ENCODE peak calls at places on chromosomes 11 and 22, in nine cellular contexts. S, M, G, N, D, Y, P, J and A are unnamed samples.

GRCh38 chr22:31343235-31344191 is 2.6 kb downstream of the PATZ1 start:
- DNase-seq in S (no peak), M (peak; percentile 61), G (peak; percentile 87), N (peak; percentile 88), D (peak; percentile 37), Y (peak; percentile 17), P (no peak), J (no peak), A (no peak)

GRCh38 chr11:78607691-78608090 is 33.0 kb upstream of the NARS2 start:
- DNase-seq in S (no peak), M (no peak), G (no peak), N (no peak), D (no peak), Y (no peak), P (no peak), J (no peak), A (no peak)

GRCh38 chr11:65919151-65920034 is at the start of gene DRAP1:
- DNase-seq in S (peak; percentile 96), M (peak; percentile 99), G (peak; percentile 99), N (peak; percentile 100), D (peak; percentile 99), Y (peak; percentile 99), P (peak; percentile 97), J (peak; percentile 99), A (peak; percentile 98)

GRCh38 chr22:36738416-36739020 is 35.0 kb upstream of the CACNG2 start:
- DNase-seq in S (no peak), M (no peak), G (peak; percentile 17), N (no peak), D (no peak), Y (no peak), P (no peak), J (no peak), A (no peak)

GRCh38 chr11:75474878-75475766 is 42.1 kb upstream of the KLHL35 start:
- DNase-seq in S (peak; percentile 62), M (peak; percentile 61), G (peak; percentile 90), N (peak; percentile 69), D (peak; percentile 76), Y (peak; percentile 57), P (peak; percentile 58), J (no peak), A (peak; percentile 25)

GRCh38 chr11:58922475-58922874 is 16.8 kb upstream of the GLYATL1 start:
- DNase-seq in S (no peak), M (no peak), G (no peak), N (no peak), D (no peak), Y (no peak), P (no peak), J (no peak), A (no peak)

GRCh38 chr11:34379081-34379480 is 21.3 kb upstream of the ABTB2 start:
- DNase-seq in S (no peak), M (no peak), G (no peak), N (no peak), D (no peak), Y (no peak), P (no peak), J (no peak), A (no peak)

GRCh38 chr11:34915136-34916013 is 804 bp downstream of the APIP start:
- DNase-seq in S (no peak), M (no peak), G (no peak), N (no peak), D (peak; percentile 85), Y (peak; percentile 3), P (no peak), J (peak; percentile 6), A (no peak)

GRCh38 chr11:19241260-19242183 is 777 bp upstream of the E2F8 start:
- DNase-seq in S (no peak), M (peak; percentile 86), G (peak; percentile 89), N (peak; percentile 61), D (peak; percentile 73), Y (peak; percentile 39), P (peak; percentile 58), J (peak; percentile 72), A (no peak)

GRCh38 chr22:23117890-23118646 is 23.7 kb downstream of the RSPH14 start:
- DNase-seq in S (no peak), M (no peak), G (no peak), N (no peak), D (peak; percentile 95), Y (no peak), P (no peak), J (no peak), A (no peak)

GRCh38 chr22:39380331-39380730 is 19.2 kb upstream of the TAB1 start:
- DNase-seq in S (no peak), M (no peak), G (no peak), N (no peak), D (no peak), Y (no peak), P (no peak), J (no peak), A (no peak)

GRCh38 chr11:79121351-79121750 is 319.5 kb downstream of the TENM4 start:
- DNase-seq in S (no peak), M (no peak), G (no peak), N (no peak), D (peak; percentile 83), Y (no peak), P (no peak), J (no peak), A (no peak)

GRCh38 chr11:41950470-41951143 is 491.2 kb upstream of the LRRC4C start:
- DNase-seq in S (no peak), M (no peak), G (peak; percentile 66), N (no peak), D (no peak), Y (no peak), P (no peak), J (no peak), A (no peak)

GRCh38 chr11:34600339-34601084 is 20.4 kb upstream of the EHF start:
- DNase-seq in S (no peak), M (no peak), G (peak; percentile 65), N (peak; percentile 52), D (no peak), Y (no peak), P (no peak), J (no peak), A (no peak)

GRCh38 chr22:19851291-19852176 is 3.1 kb downstream of the GNB1L start:
- DNase-seq in S (no peak), M (no peak), G (no peak), N (peak; percentile 62), D (no peak), Y (no peak), P (no peak), J (no peak), A (no peak)

GRCh38 chr22:49772692-49773091 is 55.0 kb downstream of the BRD1 start:
- DNase-seq in S (no peak), M (no peak), G (no peak), N (no peak), D (no peak), Y (no peak), P (no peak), J (no peak), A (no peak)

GRCh38 chr11:71139516-71140205 is 112.7 kb downstream of the SHANK2 start:
- DNase-seq in S (no peak), M (no peak), G (no peak), N (peak; percentile 70), D (no peak), Y (no peak), P (no peak), J (no peak), A (no peak)

GRCh38 chr11:128568166-128568778 is 19.1 kb downstream of the ETS1 start:
- DNase-seq in S (no peak), M (no peak), G (peak; percentile 70), N (no peak), D (no peak), Y (no peak), P (no peak), J (no peak), A (no peak)

GRCh38 chr11:68141247-68142027 is 20.2 kb upstream of the CHKA start:
- DNase-seq in S (no peak), M (no peak), G (peak; percentile 36), N (no peak), D (no peak), Y (no peak), P (no peak), J (no peak), A (no peak)

GRCh38 chr11:69634069-69634468 is 6.9 kb upstream of the CCND1 start:
- DNase-seq in S (no peak), M (no peak), G (peak; percentile 77), N (no peak), D (no peak), Y (no peak), P (no peak), J (no peak), A (no peak)

GRCh38 chr11:65791719-65792213 is 4.9 kb downstream of the OVOL1 start:
- DNase-seq in S (no peak), M (peak; percentile 84), G (no peak), N (peak; percentile 75), D (peak; percentile 92), Y (peak; percentile 58), P (peak; percentile 56), J (no peak), A (no peak)

GRCh38 chr11:103484545-103484944 is 375.3 kb downstream of the DYNC2H1 start:
- DNase-seq in S (no peak), M (no peak), G (no peak), N (no peak), D (no peak), Y (no peak), P (no peak), J (peak; percentile 8), A (no peak)

GRCh38 chr11:104609297-104609696 is 289.0 kb downstream of the CASP12 start:
- DNase-seq in S (peak; percentile 29), M (peak; percentile 41), G (peak; percentile 68), N (no peak), D (peak; percentile 48), Y (no peak), P (peak; percentile 24), J (peak; percentile 26), A (peak; percentile 12)

GRCh38 chr11:84234462-84235202 is 948.5 kb upstream of the CCDC90B start:
- DNase-seq in S (no peak), M (no peak), G (peak; percentile 60), N (no peak), D (no peak), Y (no peak), P (no peak), J (no peak), A (no peak)

GRCh38 chr11:128437137-128437536 is 150.2 kb downstream of the ETS1 start:
- DNase-seq in S (no peak), M (no peak), G (no peak), N (no peak), D (no peak), Y (no peak), P (no peak), J (no peak), A (no peak)

GRCh38 chr11:12893787-12894672 is 115.1 kb upstream of the RASSF10 start:
- DNase-seq in S (peak; percentile 47), M (peak; percentile 52), G (peak; percentile 90), N (peak; percentile 60), D (peak; percentile 75), Y (peak; percentile 5), P (peak; percentile 18), J (peak; percentile 57), A (peak; percentile 45)